ENCODE peak calls at places on chromosomes 7 and 10, in nine cellular contexts. N is GM23248, B is cardiac muscle cell, C is fibroblast of lung, X is PC-3, G is A549, K is heart left ventricle, P is PC-9, M is Panc1. H is an unnamed sample.

GRCh38 chr10:58746470-58747185 is 234.0 kb downstream of the BICC1 start:
- DNase-seq in N (no peak), B (peak; percentile 19), C (peak; percentile 61), X (no peak), G (no peak), K (no peak), P (no peak), M (no peak), H (no peak)

GRCh38 chr7:2261611-2262010 is 19.6 kb downstream of the NUDT1 start:
- DNase-seq in N (no peak), B (no peak), C (no peak), X (no peak), G (no peak), K (no peak), P (no peak), M (no peak), H (no peak)

GRCh38 chr10:109966961-109967738 is 40.6 kb upstream of the ADD3 start:
- DNase-seq in N (peak; percentile 67), B (no peak), C (peak; percentile 73), X (peak; percentile 56), G (no peak), K (peak; percentile 45), P (peak; percentile 34), M (no peak), H (no peak)

GRCh38 chr10:17665742-17666141 is 21.8 kb downstream of the STAM start:
- DNase-seq in N (peak; percentile 94), B (no peak), C (peak; percentile 92), X (peak; percentile 53), G (no peak), K (no peak), P (peak; percentile 68), M (peak; percentile 56), H (no peak)

GRCh38 chr10:103814626-103815370 is 40.6 kb downstream of the SH3PXD2A start:
- DNase-seq in N (no peak), B (no peak), C (no peak), X (no peak), G (no peak), K (no peak), P (no peak), M (no peak), H (no peak)

GRCh38 chr7:105932835-105933477 is 30.1 kb upstream of the CDHR3 start:
- DNase-seq in N (peak; percentile 92), B (no peak), C (peak; percentile 80), X (no peak), G (no peak), K (peak; percentile 45), P (no peak), M (no peak), H (no peak)

GRCh38 chr7:11193131-11193867 is 219.6 kb downstream of the PHF14 start:
- DNase-seq in N (peak; percentile 72), B (peak; percentile 54), C (peak; percentile 39), X (peak; percentile 60), G (no peak), K (no peak), P (no peak), M (no peak), H (no peak)

GRCh38 chr10:107284187-107284586 is 119.7 kb upstream of the SORCS1 start:
- DNase-seq in N (no peak), B (no peak), C (no peak), X (no peak), G (no peak), K (no peak), P (no peak), M (no peak), H (no peak)

GRCh38 chr7:69599879-69600764 is 1.8 kb downstream of the AUTS2 start:
- DNase-seq in N (peak; percentile 15), B (peak; percentile 20), C (peak; percentile 29), X (no peak), G (no peak), K (no peak), P (no peak), M (no peak), H (no peak)

GRCh38 chr7:128738570-128739047 is 550 bp upstream of the CALU start:
- DNase-seq in N (peak; percentile 81), B (no peak), C (no peak), X (no peak), G (no peak), K (no peak), P (no peak), M (no peak), H (no peak)

GRCh38 chr10:76177945-76178344 is 746.5 kb downstream of the LRMDA start:
- DNase-seq in N (no peak), B (no peak), C (no peak), X (no peak), G (no peak), K (no peak), P (no peak), M (no peak), H (no peak)

GRCh38 chr10:28939352-28940157 is 262.2 kb downstream of the BAMBI start:
- DNase-seq in N (peak; percentile 33), B (peak; percentile 34), C (peak; percentile 85), X (no peak), G (peak; percentile 92), K (peak; percentile 63), P (peak; percentile 80), M (no peak), H (peak; percentile 94)

GRCh38 chr10:101781984-101782810 is 1.0 kb downstream of the NPM3 start:
- DNase-seq in N (no peak), B (no peak), C (no peak), X (no peak), G (no peak), K (no peak), P (no peak), M (no peak), H (peak; percentile 42)

GRCh38 chr7:65404020-65404419 is 30.4 kb downstream of the ZNF92 start:
- DNase-seq in N (no peak), B (no peak), C (no peak), X (no peak), G (no peak), K (no peak), P (no peak), M (no peak), H (no peak)

GRCh38 chr7:11133436-11133959 is 159.8 kb downstream of the PHF14 start:
- DNase-seq in N (no peak), B (no peak), C (no peak), X (no peak), G (no peak), K (no peak), P (no peak), M (no peak), H (no peak)

GRCh38 chr10:131170042-131170983 is 141.2 kb downstream of the TCERG1L start:
- DNase-seq in N (no peak), B (no peak), C (no peak), X (no peak), G (no peak), K (no peak), P (no peak), M (no peak), H (no peak)

GRCh38 chr7:92794386-92794785 is 42.0 kb downstream of the CDK6 start:
- DNase-seq in N (no peak), B (no peak), C (no peak), X (no peak), G (no peak), K (no peak), P (no peak), M (no peak), H (no peak)

GRCh38 chr7:40223451-40224112 is 88.8 kb downstream of the SUGCT start:
- DNase-seq in N (no peak), B (no peak), C (no peak), X (no peak), G (no peak), K (no peak), P (no peak), M (no peak), H (no peak)

GRCh38 chr7:84372712-84373111 is 178.1 kb upstream of the SEMA3A start:
- DNase-seq in N (peak; percentile 47), B (no peak), C (peak; percentile 36), X (no peak), G (no peak), K (no peak), P (no peak), M (no peak), H (no peak)

DNA sequence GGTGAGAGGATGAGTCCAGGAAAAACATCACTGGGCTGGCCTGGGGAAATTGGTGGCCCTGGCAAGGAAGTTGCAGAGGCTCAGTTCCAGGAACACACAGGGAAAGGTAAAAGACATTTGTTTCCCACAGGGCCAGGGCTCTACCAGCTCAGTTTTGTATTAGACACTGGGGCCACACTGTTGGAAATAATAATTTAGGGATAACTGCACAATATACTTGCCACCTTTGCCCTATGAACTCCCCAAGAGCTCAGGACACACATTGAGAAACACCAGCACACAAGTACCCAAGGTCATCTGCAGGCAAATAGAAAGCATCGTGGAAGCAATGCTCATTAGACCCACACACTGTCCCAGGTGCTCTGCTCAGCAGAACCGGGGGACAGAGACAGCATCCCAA is 617.6 kb downstream of the PTPRN2 start:
- DNase-seq in N (no peak), B (no peak), C (no peak), X (no peak), G (no peak), K (no peak), P (no peak), M (no peak), H (no peak)
- H3K9me3 ChIP-seq in N (no peaks in the 10 kb centered on the region), B (no peaks in the 10 kb centered on the region), C (no peaks in the 10 kb centered on the region), X (no peaks in the 10 kb centered on the region), G (no peaks in the 10 kb centered on the region), K (peaks cover 19% of the 10 kb centered on the region), P (no peaks in the 10 kb centered on the region), M (no peaks in the 10 kb centered on the region), H (peaks cover 16% of the 10 kb centered on the region)

DNA sequence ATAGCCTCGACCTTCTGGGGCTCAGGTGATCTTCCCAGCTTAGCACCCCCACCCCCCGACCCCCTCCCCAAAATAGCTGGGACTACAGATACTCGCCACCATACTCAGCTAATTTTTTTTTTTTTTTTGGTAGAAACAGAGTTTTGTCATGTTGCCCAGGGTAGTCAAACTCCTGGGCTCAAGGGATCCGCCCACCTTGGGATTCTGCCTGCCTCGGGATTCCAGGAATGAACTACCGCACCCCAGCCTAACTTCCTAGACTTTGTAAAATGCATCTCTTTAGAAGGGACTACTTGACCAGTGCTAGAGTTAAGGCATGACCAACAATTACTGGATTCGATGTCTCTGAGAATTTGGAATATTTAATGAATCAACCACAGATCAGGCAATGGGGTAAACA is 85.9 kb downstream of the MDFIC start:
- DNase-seq in N (no peak), B (no peak), C (no peak), X (no peak), G (no peak), K (no peak), P (no peak), M (no peak), H (no peak)
- H3K4me1 ChIP-seq in N (peaks cover 27% of the 10 kb centered on the region), B (no peaks in the 10 kb centered on the region), C (peaks cover 8% of the 10 kb centered on the region), X (peaks cover 32% of the 10 kb centered on the region), G (peaks cover 57% of the 10 kb centered on the region), K (peaks cover 60% of the 10 kb centered on the region), P (peaks cover 4% of the 10 kb centered on the region), M (no peaks in the 10 kb centered on the region), H (no peaks in the 10 kb centered on the region)

GRCh38 chr10:72010234-72010992 is 46.2 kb downstream of the CHST3 start:
- DNase-seq in N (peak; percentile 31), B (no peak), C (no peak), X (no peak), G (no peak), K (no peak), P (no peak), M (no peak), H (no peak)
- H3K27ac ChIP-seq in N (peak overlapping the region; percentile 96), B (no peak overlapping the region), C (peak overlapping the region; percentile 94), X (no peak overlapping the region), G (no peak overlapping the region), K (peak overlapping the region; percentile 86), P (no peak overlapping the region), M (no peak overlapping the region), H (peak overlapping the region; percentile 81)

DNA sequence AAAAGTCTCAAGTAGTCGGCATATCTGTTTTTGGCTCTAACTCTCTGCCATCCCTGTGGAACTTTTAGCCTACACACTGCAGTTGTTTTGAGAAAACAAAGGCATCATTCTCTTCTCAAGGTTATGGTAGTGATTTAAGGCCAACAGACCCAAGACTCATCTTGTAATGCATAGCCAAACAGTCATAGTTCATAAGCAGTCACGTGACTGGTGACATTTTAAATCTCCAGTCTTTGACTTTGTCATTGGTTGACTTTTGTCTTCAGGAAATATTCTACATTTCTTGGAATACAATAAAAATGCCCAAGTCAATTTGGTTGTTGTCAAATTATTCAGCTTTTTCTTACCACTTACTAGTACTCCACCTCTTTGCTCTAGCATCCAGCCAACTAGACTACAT is 114.8 kb downstream of the ANKRD30A start:
- DNase-seq in N (no peak), B (no peak), C (no peak), X (no peak), G (no peak), K (no peak), P (no peak), M (no peak), H (no peak)
- H3K9me3 ChIP-seq in N (no peaks in the 10 kb centered on the region), B (peaks cover 4% of the 10 kb centered on the region), C (no peaks in the 10 kb centered on the region), X (no peaks in the 10 kb centered on the region), G (peaks cover 8% of the 10 kb centered on the region), K (no peaks in the 10 kb centered on the region), P (no peaks in the 10 kb centered on the region), M (no peaks in the 10 kb centered on the region), H (no peaks in the 10 kb centered on the region)

H was measured in right atrium auricular region.